ENCODE peak calls at places on chromosomes 1 and 21, in nine cellular contexts. U, Z, B, I, M, R, N, G and V are unnamed samples.

GRCh38 chr1:109718495-109718894 is 6.4 kb downstream of the GSTM5 start:
- DNase-seq in N (peak), U (peak), G (no peak), B (no peak), R (no peak), I (no peak), M (no peak), Z (peak), V (peak)

GRCh38 chr1:228343211-228343661 is 63.4 kb downstream of the TRIM11 start:
- DNase-seq in B (no peak), U (no peak), M (no peak), Z (no peak), G (no peak), I (no peak), N (no peak), R (no peak), V (no peak)

GRCh38 chr1:100722211-100722610 is 2.7 kb downstream of the VCAM1 start:
- DNase-seq in U (no peak), M (no peak), R (no peak), I (no peak), N (no peak), Z (no peak), G (no peak), B (no peak), V (no peak)

GRCh38 chr1:186014370-186015030 is 280.3 kb downstream of the HMCN1 start:
- DNase-seq in M (no peak), U (no peak), G (no peak), N (no peak), B (no peak), R (no peak), I (no peak), Z (peak), V (no peak)

GRCh38 chr1:32014199-32014936 is 700 bp downstream of the KHDRBS1 start:
- DNase-seq in R (peak), G (no peak), I (peak), B (peak), Z (peak), U (peak), N (peak), M (peak), V (peak)

GRCh38 chr1:23517581-23517980 is 13.5 kb downstream of the E2F2 start:
- DNase-seq in B (no peak), Z (no peak), R (no peak), I (no peak), N (no peak), U (no peak), G (no peak), M (no peak), V (no peak)

GRCh38 chr1:32984090-32984828 is 19.6 kb upstream of the RNF19B start:
- DNase-seq in R (no peak), G (no peak), U (no peak), N (no peak), Z (peak), B (peak), M (peak), I (peak), V (no peak)

GRCh38 chr1:24027838-24028468 is 47.8 kb upstream of the SRSF10 start:
- DNase-seq in Z (peak), I (no peak), B (no peak), G (no peak), M (peak), N (peak), U (no peak), R (peak), V (peak)

GRCh38 chr1:116379057-116379630 is 6.1 kb downstream of the ATP1A1 start:
- DNase-seq in Z (no peak), I (no peak), G (no peak), R (no peak), M (no peak), B (no peak), N (no peak), U (no peak), V (no peak)

GRCh38 chr1:16924216-16924918 is 2.6 kb downstream of the CROCC start:
- DNase-seq in M (no peak), Z (no peak), B (no peak), G (no peak), I (no peak), U (no peak), N (no peak), R (no peak), V (no peak)

GRCh38 chr1:5819391-5820025 is 172.7 kb downstream of the NPHP4 start:
- DNase-seq in R (no peak), G (no peak), M (no peak), I (no peak), Z (no peak), U (no peak), B (no peak), N (no peak), V (no peak)

GRCh38 chr21:36761685-36762084 is 62.8 kb downstream of the SIM2 start:
- DNase-seq in Z (no peak), B (no peak), R (no peak), U (no peak), I (no peak), G (no peak), N (no peak), M (no peak), V (no peak)

GRCh38 chr1:46224966-46225365 is 21.8 kb downstream of the LURAP1 start:
- DNase-seq in Z (no peak), M (no peak), I (no peak), N (no peak), R (no peak), G (no peak), B (no peak), U (no peak), V (no peak)

GRCh38 chr1:30058966-30059365 is 664.4 kb downstream of the MATN1 start:
- DNase-seq in G (peak), N (peak), U (no peak), I (no peak), B (no peak), R (no peak), M (no peak), Z (peak), V (peak)

GRCh38 chr1:75672528-75673393 is 51.7 kb upstream of the ACADM start:
- DNase-seq in B (no peak), G (peak), N (peak), R (no peak), Z (peak), M (no peak), U (no peak), I (no peak), V (peak)

GRCh38 chr1:22711591-22712501 is 1.2 kb downstream of the EPHB2 start:
- DNase-seq in G (no peak), N (peak), M (no peak), Z (peak), R (no peak), I (no peak), B (no peak), U (peak), V (peak)

GRCh38 chr1:19432943-19433609 is 52.3 kb downstream of the CAPZB start:
- DNase-seq in G (no peak), B (no peak), N (no peak), Z (peak), I (no peak), M (no peak), U (no peak), R (no peak), V (no peak)

GRCh38 chr1:17234405-17234804 is 14.5 kb upstream of the PADI3 start:
- DNase-seq in R (no peak), Z (no peak), I (no peak), U (no peak), N (no peak), G (no peak), B (no peak), M (no peak), V (no peak)

GRCh38 chr1:72693899-72694298 is 411.6 kb upstream of the NEGR1 start:
- DNase-seq in Z (no peak), U (no peak), B (no peak), I (no peak), G (no peak), N (no peak), M (no peak), R (no peak), V (no peak)

GRCh38 chr1:151401125-151401788 is 1.9 kb downstream of the PSMB4 start:
- DNase-seq in I (no peak), U (no peak), M (no peak), G (no peak), N (no peak), B (no peak), Z (peak), R (no peak), V (peak)

GRCh38 chr21:24840287-24840686 is 767.0 kb downstream of the MRPL39 start:
- DNase-seq in G (no peak), Z (no peak), M (no peak), R (no peak), U (no peak), N (no peak), B (no peak), I (no peak), V (no peak)

GRCh38 chr1:171784779-171785178 is 3.3 kb downstream of the METTL13 start:
- DNase-seq in R (no peak), Z (no peak), M (no peak), I (peak), B (no peak), G (no peak), N (no peak), U (no peak), V (no peak)

GRCh38 chr1:97013904-97014303 is 292.3 kb downstream of the PTBP2 start:
- DNase-seq in B (no peak), R (no peak), Z (peak), G (no peak), M (no peak), I (no peak), N (no peak), U (no peak), V (peak)

GRCh38 chr1:209364716-209365115 is 218.8 kb upstream of the CAMK1G start:
- DNase-seq in Z (no peak), R (no peak), N (no peak), M (no peak), I (no peak), B (no peak), U (no peak), G (no peak), V (no peak)

GRCh38 chr1:9252999-9253398 is 18.4 kb downstream of the H6PD start:
- DNase-seq in B (no peak), N (no peak), Z (no peak), R (no peak), I (no peak), U (no peak), M (no peak), G (no peak), V (no peak)

GRCh38 chr1:216983823-216984222 is 260.6 kb upstream of the ESRRG start:
- DNase-seq in G (no peak), M (no peak), I (no peak), N (no peak), Z (no peak), B (no peak), U (no peak), R (no peak), V (no peak)

GRCh38 chr1:108154323-108154722 is 45.8 kb downstream of the SLC25A24 start:
- DNase-seq in B (no peak), R (no peak), N (no peak), Z (peak), M (no peak), G (no peak), U (no peak), I (no peak), V (peak)

GRCh38 chr1:215878128-215878527 is 311.0 kb downstream of the KCTD3 start:
- DNase-seq in B (no peak), U (no peak), N (no peak), Z (peak), G (no peak), R (no peak), M (no peak), I (no peak), V (no peak)

GRCh38 chr1:217627431-217627830 is 3.5 kb downstream of the GPATCH2 start:
- DNase-seq in Z (no peak), G (no peak), M (no peak), I (no peak), U (no peak), R (no peak), N (no peak), B (no peak), V (no peak)

GRCh38 chr1:155982106-155982505 is 3.8 kb upstream of the ARHGEF2 start:
- DNase-seq in G (no peak), N (no peak), I (no peak), Z (peak), R (no peak), M (no peak), B (no peak), U (no peak), V (no peak)

GRCh38 chr1:13642306-13643004 is 57.5 kb upstream of the PRDM2 start:
- DNase-seq in Z (no peak), I (no peak), N (no peak), R (peak), M (no peak), B (no peak), U (no peak), G (no peak), V (no peak)

GRCh38 chr1:168136709-168137514 is at the start of gene GPR161:
- DNase-seq in G (no peak), R (peak), M (peak), U (peak), B (no peak), I (peak), N (peak), Z (peak), V (peak)

GRCh38 chr1:206687915-206688442 is 3.3 kb downstream of the MAPKAPK2 start:
- DNase-seq in M (no peak), G (no peak), U (no peak), R (no peak), N (no peak), I (no peak), B (no peak), Z (peak), V (peak)